ENCODE peak calls at places on chromosomes 7 and 10, in five cellular contexts. H is PC-3; X is CD8-positive, alpha-beta memory T cell; Y is lung; Z is stomach. D is an unnamed sample.
A peak's percentile ranks its signal among the peaks of the same experiment; 100 is the strongest.

GRCh38 chr7:66583696-66584095 is 45.0 kb upstream of the KCTD7 start:
- DNase-seq in X (no peak), Z (no peak), H (no peak), Y (no peak), D (no peak)

GRCh38 chr7:14104861-14105260 is 115.4 kb upstream of the ETV1 start:
- DNase-seq in Y (no peak), X (no peak), Z (no peak), H (no peak), D (no peak)

GRCh38 chr10:96413151-96413787 is 54.5 kb upstream of the OPALIN start:
- DNase-seq in H (no peak), X (no peak), Y (peak; percentile 22), Z (no peak), D (no peak)

GRCh38 chr7:44185729-44186128 is 3.5 kb downstream of the GCK start:
- DNase-seq in X (no peak), Z (no peak), Y (no peak), H (no peak), D (no peak)

GRCh38 chr10:110860576-110861241 is 11.0 kb upstream of the PDCD4 start:
- DNase-seq in Y (no peak), X (peak; percentile 35), H (no peak), Z (no peak), D (peak; percentile 69)

GRCh38 chr7:46291064-46291463 is 370.0 kb upstream of the IGFBP3 start:
- DNase-seq in Z (no peak), X (no peak), Y (no peak), H (peak; percentile 75), D (no peak)

GRCh38 chr7:885893-886625 is 9.7 kb downstream of the GET4 start:
- DNase-seq in X (no peak), Y (no peak), Z (no peak), H (no peak), D (no peak)

GRCh38 chr7:45570797-45571196 is 3.4 kb upstream of the ADCY1 start:
- DNase-seq in Y (no peak), Z (no peak), X (no peak), H (no peak), D (no peak)

GRCh38 chr10:93376372-93377296 is 105.5 kb downstream of the MYOF start:
- DNase-seq in Y (peak; percentile 73), H (peak; percentile 88), Z (peak; percentile 26), X (no peak), D (peak; percentile 79)

GRCh38 chr7:55574062-55574717 is 1.9 kb upstream of the VOPP1 start:
- DNase-seq in H (no peak), X (no peak), Y (no peak), Z (no peak), D (no peak)

GRCh38 chr7:55573526-55573925 is 1.2 kb upstream of the VOPP1 start:
- DNase-seq in X (no peak), Z (no peak), Y (no peak), H (peak; percentile 24), D (no peak)

GRCh38 chr7:55571534-55572377 is 546 bp downstream of the VOPP1 start:
- DNase-seq in H (peak; percentile 38), Z (peak; percentile 71), Y (peak; percentile 54), X (peak; percentile 65), D (peak; percentile 59)

GRCh38 chr7:55572378-55573233 is at the start of gene VOPP1:
- DNase-seq in X (peak; percentile 43), H (peak; percentile 72), Z (peak; percentile 66), Y (peak; percentile 50), D (peak; percentile 78)

GRCh38 chr7:55573234-55573504 is 867 bp upstream of the VOPP1 start:
- DNase-seq in Y (no peak), Z (no peak), H (no peak), X (no peak), D (no peak)
- H3K4me3 ChIP-seq in Y (no peak overlapping the region), Z (peak overlapping the region; percentile 97), H (peak overlapping the region; percentile 83), X (peak overlapping the region; percentile 75), D (no peak overlapping the region)

GRCh38 chr7:155415093-155415492 is 42.8 kb upstream of the EN2 start:
- DNase-seq in X (no peak), H (no peak), Y (no peak), Z (no peak), D (no peak)

GRCh38 chr7:155416646-155417380 is 41.1 kb upstream of the EN2 start:
- DNase-seq in Z (no peak), H (no peak), Y (no peak), X (no peak), D (no peak)

GRCh38 chr7:155411718-155412415 is 46.1 kb upstream of the EN2 start:
- DNase-seq in Z (no peak), Y (no peak), X (no peak), H (no peak), D (no peak)

GRCh38 chr7:155412416-155413253 is 45.3 kb upstream of the EN2 start:
- DNase-seq in H (peak; percentile 57), Y (peak; percentile 46), X (no peak), Z (peak; percentile 68), D (peak; percentile 54)

DNA sequence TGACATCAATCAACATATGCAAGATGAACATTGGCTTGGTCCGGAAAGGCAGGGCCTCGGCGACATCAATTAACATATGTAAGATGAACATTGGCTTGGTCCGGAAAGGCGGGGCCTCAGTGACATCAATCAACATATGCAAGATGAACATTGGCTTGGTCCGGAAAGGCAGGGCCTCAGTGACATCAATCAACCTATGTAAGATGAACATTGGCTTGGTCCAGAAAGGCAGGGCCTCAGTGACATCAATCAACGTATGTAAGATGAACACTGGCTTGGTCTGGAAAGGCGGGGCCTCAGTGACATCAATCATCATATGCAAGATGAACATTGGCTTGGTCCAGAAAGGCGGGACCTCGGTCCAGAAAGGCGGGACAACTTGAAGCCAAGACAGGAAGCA is 43.4 kb upstream of the EN2 start:
- DNase-seq in Z (no peak), Y (no peak), X (no peak), H (no peak), D (no peak)
- H3K27me3 ChIP-seq in Z (no peaks in the 10 kb centered on the region), Y (no peaks in the 10 kb centered on the region), X (no peaks in the 10 kb centered on the region), H (peaks cover 35% of the 10 kb centered on the region), D (peaks cover 8% of the 10 kb centered on the region)

DNA sequence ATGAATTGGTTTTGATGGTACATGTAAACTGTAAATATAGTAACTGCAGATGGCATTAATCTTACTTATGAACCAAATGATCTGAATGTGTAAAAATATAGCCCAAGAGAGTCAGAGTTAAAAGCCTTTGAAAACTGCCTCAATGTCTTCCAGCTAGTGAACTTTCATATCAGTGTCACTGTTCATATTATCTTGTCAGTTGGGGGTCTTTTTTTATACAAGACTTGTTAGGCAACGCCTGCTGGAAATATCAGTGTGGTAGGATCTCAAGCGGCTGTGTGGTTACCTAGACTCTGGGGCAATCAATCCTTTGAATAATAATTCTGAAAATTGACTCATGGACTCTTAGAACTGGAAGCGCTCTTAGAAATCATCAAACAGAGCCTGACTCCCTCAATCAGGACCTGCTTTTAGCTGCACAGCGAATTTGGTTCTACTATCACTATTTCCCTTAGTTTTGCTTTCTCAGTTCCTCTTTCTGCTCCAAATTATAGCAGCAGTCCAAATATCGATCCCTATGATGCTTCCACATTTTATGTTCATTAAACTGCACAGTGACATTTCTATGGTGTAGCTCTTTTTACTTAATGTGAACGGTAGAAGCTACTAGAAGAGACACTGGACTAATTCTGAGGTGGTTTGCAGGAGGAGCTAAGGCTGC is 100.1 kb upstream of the COL1A2 start:
- DNase-seq in X (no peak), Y (no peak), Z (no peak), H (no peak), D (no peak)
- H3K4me3 ChIP-seq in X (no peak overlapping the region), Y (no peak overlapping the region), Z (no peak overlapping the region), H (no peak overlapping the region), D (no peak overlapping the region)

GRCh38 chr10:123569436-123570010 is 96.6 kb upstream of the GPR26 start:
- DNase-seq in X (no peak), Y (no peak), Z (no peak), H (no peak), D (no peak)

GRCh38 chr10:123571978-123572377 is 94.2 kb upstream of the GPR26 start:
- DNase-seq in H (no peak), X (no peak), Y (no peak), Z (no peak), D (no peak)

GRCh38 chr10:123568751-123569150 is 97.4 kb upstream of the GPR26 start:
- DNase-seq in Z (no peak), X (no peak), Y (no peak), H (no peak), D (no peak)

GRCh38 chr10:123570051-123570897 is 95.9 kb upstream of the GPR26 start:
- DNase-seq in Y (no peak), X (no peak), H (no peak), Z (no peak), D (no peak)

DNA sequence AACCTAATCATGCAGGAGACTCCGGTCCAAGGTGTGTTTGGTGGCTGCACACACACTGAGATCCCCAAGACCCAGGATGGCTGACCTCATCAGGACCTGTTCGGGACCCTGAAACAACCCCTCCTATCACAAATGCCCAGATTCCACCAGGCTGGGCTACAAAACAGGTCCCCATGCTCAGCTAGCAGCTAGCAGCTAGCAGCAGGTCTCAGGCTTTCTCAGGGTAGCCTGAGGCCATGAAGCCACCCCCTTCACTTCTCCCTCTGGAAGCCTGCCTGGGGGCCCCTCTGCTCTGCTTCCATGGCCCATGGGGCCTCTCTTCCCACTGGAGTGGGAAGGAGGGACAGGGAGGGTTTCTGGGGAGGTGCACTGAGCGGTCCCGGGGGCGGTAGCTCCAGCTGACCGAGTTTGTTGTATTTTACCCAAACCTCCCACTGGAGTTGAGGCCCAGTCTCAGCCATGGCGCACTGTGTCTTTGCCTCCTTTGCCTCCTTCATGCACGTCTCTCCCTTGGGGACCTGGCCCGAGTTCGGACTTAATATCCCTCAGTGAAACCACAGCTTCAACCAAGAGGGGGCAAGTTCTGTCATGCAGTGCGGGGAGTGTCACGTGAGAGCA is 95.1 kb upstream of the GPR26 start:
- DNase-seq in Z (no peak), X (no peak), Y (no peak), H (no peak), D (no peak)
- H3K27me3 ChIP-seq in Z (no peaks in the 10 kb centered on the region), X (no peaks in the 10 kb centered on the region), Y (peaks cover 9% of the 10 kb centered on the region), H (no peaks in the 10 kb centered on the region), D (no peaks in the 10 kb centered on the region)

GRCh38 chr10:131141207-131141606 is 170.3 kb downstream of the TCERG1L start:
- DNase-seq in X (no peak), H (no peak), Y (no peak), Z (no peak), D (no peak)
- H3K4me3 ChIP-seq in X (no peak overlapping the region), H (no peak overlapping the region), Y (no peak overlapping the region), Z (no peak overlapping the region), D (no peak overlapping the region)

DNA sequence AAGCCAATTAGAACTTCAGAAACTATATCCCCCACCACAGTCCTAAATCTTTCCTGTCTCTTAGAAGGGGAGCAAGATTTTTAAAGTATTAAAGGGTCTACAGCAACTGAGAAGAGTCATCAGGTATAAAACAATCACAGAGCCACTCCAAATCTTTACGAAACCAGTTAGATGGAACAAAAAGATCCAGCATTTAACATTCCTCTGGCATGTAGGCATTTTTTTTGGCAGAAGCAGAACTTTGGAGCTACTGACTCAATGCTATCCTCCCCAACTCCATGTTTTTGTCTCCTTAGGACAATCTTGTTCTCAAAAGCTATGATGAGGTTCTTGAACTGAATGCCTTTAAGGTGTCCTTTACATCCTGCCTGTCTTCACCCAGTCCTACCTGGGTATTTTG is 333.3 kb downstream of the PRPF18 start:
- DNase-seq in H (no peak), Y (no peak), X (no peak), Z (no peak), D (no peak)
- H3K27me3 ChIP-seq in H (no peaks in the 10 kb centered on the region), Y (no peaks in the 10 kb centered on the region), X (no peaks in the 10 kb centered on the region), Z (no peaks in the 10 kb centered on the region), D (no peaks in the 10 kb centered on the region)

D was measured in small intestine.